ENCODE peak calls at places on chromosomes 2 and 18, in eight cellular contexts. K is NT2/D1, B is NCI-H345, L is NCI-H1048, G is NCI-H1417, F is HuH-7.5, D is hepatocyte, P is lower leg skin. S is an unnamed sample.

GRCh38 chr2:4884117-4884571 is 808.0 kb upstream of the SOX11 start:
- DNase-seq in K (no peak), P (no peak), D (no peak), G (no peak), F (no peak), L (no peak), B (no peak), S (no peak)

GRCh38 chr2:88184762-88185161 is 14.6 kb downstream of the THNSL2 start:
- DNase-seq in G (no peak), P (no peak), B (no peak), L (no peak), F (no peak), D (no peak), K (no peak), S (no peak)

GRCh38 chr18:70418551-70419311 is 129.9 kb downstream of the SOCS6 start:
- DNase-seq in K (no peak), P (no peak), L (no peak), B (no peak), G (no peak), F (no peak), D (no peak), S (no peak)

GRCh38 chr2:15812187-15812830 is 128.0 kb upstream of the MYCN start:
- DNase-seq in B (no peak), F (no peak), L (no peak), D (no peak), G (no peak), K (no peak), P (no peak), S (peak; percentile 20)

GRCh38 chr2:172416447-172417058 is 10.8 kb upstream of the ITGA6 start:
- DNase-seq in F (no peak), B (no peak), D (no peak), P (no peak), G (no peak), L (no peak), K (no peak), S (no peak)

GRCh38 chr2:33230133-33230618 is 246.3 kb upstream of the RASGRP3 start:
- DNase-seq in F (no peak), G (peak; percentile 73), L (no peak), P (no peak), D (no peak), K (no peak), B (no peak), S (no peak)

GRCh38 chr2:101124061-101124460 is 27.1 kb downstream of the TBC1D8 start:
- DNase-seq in D (no peak), G (no peak), K (no peak), F (no peak), P (no peak), B (no peak), L (no peak), S (no peak)

GRCh38 chr2:195985731-195986130 is 82.9 kb downstream of the DNAH7 start:
- DNase-seq in L (no peak), D (no peak), B (no peak), K (no peak), F (no peak), G (no peak), P (no peak), S (no peak)

GRCh38 chr2:217834744-217835513 is 167.9 kb downstream of the TNS1 start:
- DNase-seq in L (no peak), P (no peak), D (no peak), G (no peak), K (no peak), F (no peak), B (no peak), S (no peak)

GRCh38 chr2:169928463-169928864 is 101.2 kb downstream of the UBR3 start:
- DNase-seq in K (peak; percentile 22), G (no peak), L (no peak), B (peak; percentile 47), D (peak; percentile 66), P (no peak), F (no peak), S (peak; percentile 69)

GRCh38 chr2:57368190-57368589 is 678.4 kb upstream of the VRK2 start:
- DNase-seq in K (no peak), P (no peak), B (no peak), L (no peak), G (no peak), D (no peak), F (no peak), S (no peak)

GRCh38 chr2:18085593-18085992 is 207.1 kb downstream of the KCNS3 start:
- DNase-seq in P (no peak), L (no peak), F (no peak), K (no peak), G (no peak), D (no peak), B (no peak), S (no peak)

GRCh38 chr2:174337337-174338154 is 2.8 kb downstream of the SP9 start:
- DNase-seq in B (peak; percentile 39), D (peak; percentile 47), K (no peak), G (peak; percentile 30), L (no peak), P (peak; percentile 84), F (peak; percentile 73), S (peak; percentile 76)

GRCh38 chr2:85852979-85853498 is 35.8 kb downstream of the ST3GAL5 start:
- DNase-seq in P (peak; percentile 88), F (no peak), B (no peak), D (no peak), L (no peak), G (no peak), K (no peak), S (no peak)

GRCh38 chr2:199543606-199544172 is 86.0 kb upstream of the SATB2 start:
- DNase-seq in K (no peak), B (no peak), L (no peak), G (no peak), F (no peak), D (no peak), P (no peak), S (no peak)

GRCh38 chr2:148257276-148257675 is 236.4 kb downstream of the MBD5 start:
- DNase-seq in F (no peak), L (no peak), G (no peak), K (no peak), D (no peak), P (no peak), B (no peak), S (no peak)

GRCh38 chr2:175398848-175399247 is 217.3 kb upstream of the ATP5MC3 start:
- DNase-seq in D (no peak), P (no peak), L (no peak), K (no peak), G (no peak), B (no peak), F (no peak), S (no peak)

GRCh38 chr2:10820562-10820961 is 8.0 kb upstream of the PDIA6 start:
- DNase-seq in P (peak; percentile 78), D (no peak), G (no peak), L (no peak), B (no peak), F (no peak), K (no peak), S (no peak)

GRCh38 chr2:219452361-219453317 is 18.0 kb downstream of the SPEG start:
- DNase-seq in K (no peak), B (no peak), F (no peak), L (no peak), G (no peak), P (no peak), D (peak; percentile 80), S (no peak)

GRCh38 chr2:150097402-150097801 is 390.1 kb downstream of the RND3 start:
- DNase-seq in G (no peak), P (no peak), B (no peak), K (no peak), F (no peak), L (no peak), D (no peak), S (no peak)

GRCh38 chr2:66691199-66691975 is 256.5 kb downstream of the MEIS1 start:
- DNase-seq in K (no peak), D (no peak), B (no peak), G (no peak), L (peak; percentile 16), P (no peak), F (no peak), S (peak; percentile 35)

GRCh38 chr2:171432969-171433762 is 624 bp downstream of the METTL8 start:
- DNase-seq in L (no peak), F (peak; percentile 32), B (peak; percentile 71), P (no peak), D (peak; percentile 65), G (peak; percentile 23), K (peak; percentile 27), S (peak; percentile 57)

GRCh38 chr2:98065804-98066203 is 21.2 kb upstream of the VWA3B start:
- DNase-seq in D (no peak), P (no peak), K (no peak), L (no peak), G (no peak), B (no peak), F (no peak), S (no peak)

GRCh38 chr2:101120124-101120996 is 30.8 kb downstream of the TBC1D8 start:
- DNase-seq in L (no peak), K (no peak), G (no peak), F (no peak), B (no peak), D (peak; percentile 83), P (peak; percentile 94), S (no peak)

GRCh38 chr18:80009661-80010550 is 21.5 kb upstream of the TXNL4A start:
- DNase-seq in L (no peak), P (no peak), K (no peak), D (peak; percentile 54), F (no peak), B (no peak), G (no peak), S (no peak)

GRCh38 chr2:10414000-10414451 is 34.1 kb downstream of the ODC1 start:
- DNase-seq in B (peak; percentile 79), K (no peak), F (no peak), P (no peak), G (peak; percentile 53), D (no peak), L (no peak), S (no peak)

GRCh38 chr2:162636206-162636728 is 202.3 kb downstream of the KCNH7 start:
- DNase-seq in B (no peak), F (no peak), D (no peak), G (no peak), P (no peak), L (no peak), K (no peak), S (no peak)

GRCh38 chr2:82023710-82024109 is 1719.2 kb upstream of the LRRTM1 start:
- DNase-seq in D (peak; percentile 19), K (no peak), B (no peak), F (no peak), L (no peak), P (no peak), G (no peak), S (peak; percentile 51)

GRCh38 chr18:35478520-35479435 is 19.0 kb downstream of the INO80C start:
- DNase-seq in G (no peak), K (no peak), L (no peak), B (no peak), D (peak; percentile 74), P (no peak), F (peak; percentile 40), S (no peak)

GRCh38 chr2:37985333-37985732 is 60.2 kb downstream of the RMDN2 start:
- DNase-seq in K (no peak), P (no peak), G (no peak), D (no peak), L (no peak), F (no peak), B (no peak), S (no peak)

GRCh38 chr2:215870986-215871385 is 142.4 kb downstream of the MREG start:
- DNase-seq in L (no peak), G (no peak), F (peak; percentile 14), P (no peak), K (peak; percentile 32), B (no peak), D (no peak), S (peak; percentile 75)

GRCh38 chr18:63177822-63178525 is 141.6 kb downstream of the BCL2 start:
- DNase-seq in P (no peak), F (no peak), L (peak; percentile 59), B (no peak), G (no peak), K (no peak), D (peak; percentile 75), S (no peak)

GRCh38 chr2:110858135-110858737 is 125.9 kb downstream of the ACOXL start:
- DNase-seq in P (peak; percentile 80), K (no peak), L (no peak), D (no peak), B (peak; percentile 60), G (no peak), F (no peak), S (peak; percentile 29)

GRCh38 chr18:35826477-35826876 is 146.0 kb upstream of the RMP24 start:
- DNase-seq in L (no peak), B (no peak), F (no peak), G (no peak), P (no peak), D (no peak), K (no peak), S (no peak)